ENCODE peak calls at places on chromosomes 11 and 22, in five cellular contexts. One of them, this sample, is unnamed.

GRCh38 chr11:15035283-15035682 is 38.1 kb upstream of the CALCB start:
- DNase-seq in nephron progenitor cell: no peak
- DNase-seq in B cell: no peak
- DNase-seq in IMR-90: no peak
- DNase-seq in CD4-positive, alpha-beta T cell: no peak
- DNase-seq in this sample: no peak

GRCh38 chr11:64368673-64369074 is 9.7 kb downstream of the RPS6KA4 start:
- DNase-seq in CD4-positive, alpha-beta T cell: no peak
- DNase-seq in nephron progenitor cell: no peak
- DNase-seq in IMR-90: no peak
- DNase-seq in B cell: no peak
- DNase-seq in this sample: no peak

GRCh38 chr11:9716275-9717039 is 52.6 kb downstream of the SWAP70 start:
- DNase-seq in B cell: peak
- DNase-seq in IMR-90: peak
- DNase-seq in CD4-positive, alpha-beta T cell: no peak
- DNase-seq in nephron progenitor cell: no peak
- DNase-seq in this sample: peak

GRCh38 chr11:82631722-82632630 is 101.7 kb downstream of the FAM181B start:
- DNase-seq in B cell: no peak
- DNase-seq in CD4-positive, alpha-beta T cell: no peak
- DNase-seq in IMR-90: peak
- DNase-seq in nephron progenitor cell: no peak
- DNase-seq in this sample: peak

GRCh38 chr11:32312865-32313403 is 122.4 kb downstream of the WT1 start:
- DNase-seq in IMR-90: peak
- DNase-seq in B cell: no peak
- DNase-seq in nephron progenitor cell: no peak
- DNase-seq in CD4-positive, alpha-beta T cell: no peak
- DNase-seq in this sample: peak

GRCh38 chr22:46417268-46417580 is 81.7 kb downstream of the TRMU start:
- DNase-seq in nephron progenitor cell: no peak
- DNase-seq in CD4-positive, alpha-beta T cell: no peak
- DNase-seq in IMR-90: no peak
- DNase-seq in B cell: no peak
- DNase-seq in this sample: no peak

GRCh38 chr11:101848262-101848661 is 66.5 kb upstream of the CEP126 start:
- DNase-seq in IMR-90: peak
- DNase-seq in nephron progenitor cell: no peak
- DNase-seq in CD4-positive, alpha-beta T cell: no peak
- DNase-seq in B cell: peak
- DNase-seq in this sample: no peak

GRCh38 chr11:45354976-45355705 is 69.0 kb upstream of the SYT13 start:
- DNase-seq in nephron progenitor cell: peak
- DNase-seq in CD4-positive, alpha-beta T cell: peak
- DNase-seq in B cell: peak
- DNase-seq in IMR-90: peak
- DNase-seq in this sample: peak

GRCh38 chr22:30196141-30196866 is 50.3 kb downstream of the LIF start:
- DNase-seq in IMR-90: peak
- DNase-seq in CD4-positive, alpha-beta T cell: no peak
- DNase-seq in B cell: peak
- DNase-seq in nephron progenitor cell: peak
- DNase-seq in this sample: peak

GRCh38 chr22:48713266-48714205 is 1114.1 kb downstream of the BRD1 start:
- DNase-seq in B cell: no peak
- DNase-seq in CD4-positive, alpha-beta T cell: no peak
- DNase-seq in IMR-90: no peak
- DNase-seq in nephron progenitor cell: no peak
- DNase-seq in this sample: no peak

GRCh38 chr11:86688398-86689179 is 16.2 kb upstream of the ME3 start:
- DNase-seq in nephron progenitor cell: no peak
- DNase-seq in B cell: no peak
- DNase-seq in CD4-positive, alpha-beta T cell: no peak
- DNase-seq in IMR-90: peak
- DNase-seq in this sample: no peak

GRCh38 chr11:65013130-65013691 is 749 bp upstream of the ARL2 start:
- DNase-seq in B cell: peak
- DNase-seq in IMR-90: peak
- DNase-seq in CD4-positive, alpha-beta T cell: peak
- DNase-seq in nephron progenitor cell: peak
- DNase-seq in this sample: peak

GRCh38 chr11:59141673-59142460 is 789 bp upstream of the FAM111A start:
- DNase-seq in CD4-positive, alpha-beta T cell: no peak
- DNase-seq in B cell: no peak
- DNase-seq in IMR-90: peak
- DNase-seq in nephron progenitor cell: no peak
- DNase-seq in this sample: no peak

GRCh38 chr11:122422707-122423106 is 232.8 kb upstream of the UBASH3B start:
- DNase-seq in nephron progenitor cell: no peak
- DNase-seq in IMR-90: peak
- DNase-seq in CD4-positive, alpha-beta T cell: no peak
- DNase-seq in B cell: no peak
- DNase-seq in this sample: no peak

GRCh38 chr11:35822815-35823495 is 120.9 kb upstream of the LDLRAD3 start:
- DNase-seq in B cell: no peak
- DNase-seq in nephron progenitor cell: no peak
- DNase-seq in IMR-90: peak
- DNase-seq in CD4-positive, alpha-beta T cell: no peak
- DNase-seq in this sample: no peak

GRCh38 chr11:46554205-46555162 is 39.3 kb downstream of the AMBRA1 start:
- DNase-seq in nephron progenitor cell: no peak
- DNase-seq in B cell: no peak
- DNase-seq in CD4-positive, alpha-beta T cell: no peak
- DNase-seq in IMR-90: peak
- DNase-seq in this sample: no peak

GRCh38 chr11:86303257-86303656 is 1.2 kb downstream of the HIKESHI start:
- DNase-seq in CD4-positive, alpha-beta T cell: no peak
- DNase-seq in IMR-90: peak
- DNase-seq in nephron progenitor cell: no peak
- DNase-seq in B cell: no peak
- DNase-seq in this sample: no peak

GRCh38 chr22:22176929-22177616 is 67.5 kb upstream of the VPREB1 start:
- DNase-seq in IMR-90: no peak
- DNase-seq in B cell: no peak
- DNase-seq in CD4-positive, alpha-beta T cell: no peak
- DNase-seq in nephron progenitor cell: no peak
- DNase-seq in this sample: no peak

GRCh38 chr22:22150457-22150856 is 94.1 kb upstream of the VPREB1 start:
- DNase-seq in nephron progenitor cell: no peak
- DNase-seq in B cell: no peak
- DNase-seq in IMR-90: no peak
- DNase-seq in CD4-positive, alpha-beta T cell: no peak
- DNase-seq in this sample: no peak

GRCh38 chr11:18012906-18013781 is at the start of gene SERGEF:
- DNase-seq in IMR-90: peak
- DNase-seq in B cell: peak
- DNase-seq in nephron progenitor cell: peak
- DNase-seq in CD4-positive, alpha-beta T cell: peak
- DNase-seq in this sample: peak
- TF ChIP-seq CTCF in IMR-90: no peak
- TF ChIP-seq CTCF in B cell: no peak
- TF ChIP-seq CTCF in nephron progenitor cell: no peak
- TF ChIP-seq CTCF in CD4-positive, alpha-beta T cell: no peak
- TF ChIP-seq CTCF in this sample: no peak

GRCh38 chr11:131246589-131247164 is 123.7 kb upstream of the NTM start:
- DNase-seq in CD4-positive, alpha-beta T cell: no peak
- DNase-seq in IMR-90: no peak
- DNase-seq in B cell: no peak
- DNase-seq in nephron progenitor cell: peak
- DNase-seq in this sample: no peak
- TF ChIP-seq CTCF in CD4-positive, alpha-beta T cell: no peak
- TF ChIP-seq CTCF in IMR-90: peak
- TF ChIP-seq CTCF in B cell: no peak
- TF ChIP-seq CTCF in nephron progenitor cell: peak
- TF ChIP-seq CTCF in this sample: peak

GRCh38 chr22:41417622-41418390 is 28.8 kb downstream of the TOB2 start:
- DNase-seq in CD4-positive, alpha-beta T cell: no peak
- DNase-seq in IMR-90: no peak
- DNase-seq in B cell: no peak
- DNase-seq in nephron progenitor cell: no peak
- DNase-seq in this sample: no peak
- TF ChIP-seq CTCF in CD4-positive, alpha-beta T cell: no peak
- TF ChIP-seq CTCF in IMR-90: no peak
- TF ChIP-seq CTCF in B cell: no peak
- TF ChIP-seq CTCF in nephron progenitor cell: no peak
- TF ChIP-seq CTCF in this sample: no peak

GRCh38 chr22:38415561-38416321 is 39.3 kb downstream of the KCNJ4 start:
- DNase-seq in CD4-positive, alpha-beta T cell: no peak
- DNase-seq in nephron progenitor cell: no peak
- DNase-seq in B cell: no peak
- DNase-seq in IMR-90: no peak
- DNase-seq in this sample: no peak
- TF ChIP-seq CTCF in CD4-positive, alpha-beta T cell: no peak
- TF ChIP-seq CTCF in nephron progenitor cell: no peak
- TF ChIP-seq CTCF in B cell: no peak
- TF ChIP-seq CTCF in IMR-90: no peak
- TF ChIP-seq CTCF in this sample: no peak

DNA sequence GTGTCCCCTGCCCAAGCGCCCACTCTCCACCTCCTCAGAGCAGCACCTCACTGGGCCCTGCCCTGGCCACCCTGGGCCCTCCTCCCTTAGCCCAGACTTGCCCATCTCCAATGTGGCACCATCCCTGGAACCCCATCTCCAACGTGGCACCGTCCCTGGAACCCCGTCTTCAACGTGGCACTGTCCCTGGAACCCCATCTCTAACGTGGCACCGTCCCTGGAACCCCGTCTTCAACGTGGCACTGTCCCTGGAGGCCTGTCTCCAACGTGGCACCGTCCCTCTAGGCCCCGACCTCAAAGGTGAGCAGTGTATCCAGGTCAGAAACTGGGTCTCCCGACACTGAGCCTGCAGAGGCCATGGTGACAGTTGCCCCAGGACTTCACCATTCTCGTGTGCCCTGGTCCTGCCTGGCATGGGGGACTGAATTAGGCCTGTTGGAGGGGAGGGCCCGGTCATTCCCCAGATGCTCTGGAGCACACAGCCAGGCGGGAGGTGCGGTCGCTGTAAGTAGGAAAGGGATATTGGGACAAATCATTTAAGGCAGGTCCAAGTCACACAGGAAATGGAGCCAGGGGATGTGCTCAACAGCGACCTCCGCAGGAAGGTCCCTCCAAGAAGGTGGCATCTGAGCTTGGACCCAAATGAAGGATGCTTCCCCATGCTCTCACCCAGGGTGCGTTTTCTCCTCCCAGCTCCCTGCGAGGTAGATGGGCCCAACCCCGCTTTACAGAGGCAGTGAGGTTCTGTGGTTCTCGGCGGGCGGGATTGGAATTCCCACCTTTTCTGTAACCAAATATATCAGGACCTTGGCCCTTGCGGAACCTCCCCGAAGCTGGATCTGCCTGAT is 2.4 kb upstream of the CTSD start:
- DNase-seq in nephron progenitor cell: no peak
- DNase-seq in IMR-90: no peak
- DNase-seq in B cell: no peak
- DNase-seq in CD4-positive, alpha-beta T cell: no peak
- DNase-seq in this sample: no peak
- TF ChIP-seq CTCF in nephron progenitor cell: no peak
- TF ChIP-seq CTCF in IMR-90: peak
- TF ChIP-seq CTCF in B cell: no peak
- TF ChIP-seq CTCF in CD4-positive, alpha-beta T cell: no peak
- TF ChIP-seq CTCF in this sample: peak

GRCh38 chr11:71454470-71455113 is 1.6 kb downstream of the NADSYN1 start:
- DNase-seq in nephron progenitor cell: no peak
- DNase-seq in CD4-positive, alpha-beta T cell: peak
- DNase-seq in IMR-90: no peak
- DNase-seq in B cell: peak
- DNase-seq in this sample: no peak
- TF ChIP-seq CTCF in nephron progenitor cell: no peak
- TF ChIP-seq CTCF in CD4-positive, alpha-beta T cell: peak
- TF ChIP-seq CTCF in IMR-90: no peak
- TF ChIP-seq CTCF in B cell: no peak
- TF ChIP-seq CTCF in this sample: no peak

GRCh38 chr11:79227732-79228416 is 213.0 kb downstream of the TENM4 start:
- DNase-seq in B cell: no peak
- DNase-seq in CD4-positive, alpha-beta T cell: no peak
- DNase-seq in IMR-90: no peak
- DNase-seq in nephron progenitor cell: no peak
- DNase-seq in this sample: no peak
- TF ChIP-seq CTCF in B cell: no peak
- TF ChIP-seq CTCF in CD4-positive, alpha-beta T cell: no peak
- TF ChIP-seq CTCF in IMR-90: peak
- TF ChIP-seq CTCF in nephron progenitor cell: no peak
- TF ChIP-seq CTCF in this sample: no peak

DNA sequence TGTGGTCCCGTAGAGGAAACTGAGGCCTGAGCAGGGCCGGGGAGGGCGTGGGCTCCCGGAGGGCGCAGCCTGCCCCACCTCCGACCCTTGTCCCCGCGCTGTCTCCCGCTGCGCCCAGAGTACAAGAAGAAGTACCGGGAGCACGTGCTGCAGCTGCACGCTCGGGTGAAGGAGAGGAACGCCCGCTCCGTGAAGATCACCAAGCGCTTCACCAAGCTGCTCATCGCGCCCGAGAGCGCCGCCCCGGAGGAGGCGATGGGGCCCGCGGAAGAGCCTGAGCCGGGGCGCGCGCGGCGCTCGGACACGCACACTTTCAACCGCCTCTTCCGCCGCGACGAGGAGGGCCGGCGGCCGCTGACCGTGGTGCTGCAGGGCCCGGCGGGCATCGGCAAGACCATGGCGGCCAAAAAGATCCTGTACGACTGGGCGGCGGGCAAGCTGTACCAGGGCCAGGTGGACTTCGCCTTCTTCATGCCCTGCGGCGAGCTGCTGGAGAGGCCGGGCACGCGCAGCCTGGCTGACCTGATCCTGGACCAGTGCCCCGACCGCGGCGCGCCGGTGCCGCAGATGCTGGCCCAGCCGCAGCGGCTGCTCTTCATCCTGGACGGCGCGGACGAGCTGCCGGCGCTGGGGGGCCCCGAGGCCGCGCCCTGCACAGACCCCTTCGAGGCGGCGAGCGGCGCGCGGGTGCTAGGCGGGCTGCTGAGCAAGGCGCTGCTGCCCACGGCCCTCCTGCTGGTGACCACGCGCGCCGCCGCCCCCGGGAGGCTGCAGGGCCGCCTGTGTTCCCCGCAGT is 2.0 kb downstream of the NLRP6 start:
- DNase-seq in IMR-90: peak
- DNase-seq in CD4-positive, alpha-beta T cell: no peak
- DNase-seq in B cell: peak
- DNase-seq in nephron progenitor cell: no peak
- DNase-seq in this sample: peak
- TF ChIP-seq CTCF in IMR-90: no peak
- TF ChIP-seq CTCF in CD4-positive, alpha-beta T cell: no peak
- TF ChIP-seq CTCF in B cell: no peak
- TF ChIP-seq CTCF in nephron progenitor cell: no peak
- TF ChIP-seq CTCF in this sample: no peak

DNA sequence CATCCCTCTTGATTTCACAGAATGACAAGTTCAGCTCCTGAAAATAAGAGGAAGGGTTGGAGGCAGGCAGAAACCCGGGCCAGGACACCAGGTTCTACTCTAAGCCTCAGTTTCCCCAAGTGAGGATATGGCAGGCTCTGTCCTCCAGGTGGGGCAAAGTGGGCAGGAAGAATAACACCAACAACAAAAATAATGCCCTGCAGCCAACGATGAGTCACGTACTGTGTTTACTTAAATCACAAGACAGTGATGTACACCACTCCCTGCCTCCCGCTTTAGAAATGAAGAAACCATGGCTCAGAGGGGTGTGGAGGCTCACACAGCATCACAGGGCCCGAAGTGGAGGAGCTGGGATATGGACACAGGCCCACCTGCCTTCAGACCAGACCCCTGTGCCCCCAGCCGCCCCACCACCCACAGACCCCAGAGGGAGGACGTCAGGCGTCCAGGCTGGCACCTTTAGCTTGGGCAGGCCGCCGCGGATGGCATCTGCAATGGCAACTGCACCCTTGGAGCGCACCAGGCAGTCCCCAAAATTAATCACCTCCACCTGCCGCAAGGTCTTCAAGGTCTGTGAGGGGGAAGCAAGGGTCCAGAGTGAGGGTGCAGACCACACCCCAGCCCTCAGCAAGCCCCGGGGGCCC is 15.6 kb upstream of the CHADL start:
- DNase-seq in IMR-90: peak
- DNase-seq in B cell: no peak
- DNase-seq in nephron progenitor cell: no peak
- DNase-seq in CD4-positive, alpha-beta T cell: no peak
- DNase-seq in this sample: no peak
- TF ChIP-seq CTCF in IMR-90: peak
- TF ChIP-seq CTCF in B cell: no peak
- TF ChIP-seq CTCF in nephron progenitor cell: no peak
- TF ChIP-seq CTCF in CD4-positive, alpha-beta T cell: no peak
- TF ChIP-seq CTCF in this sample: no peak

This sample was measured in GM20000.